ENCODE peak calls at places on chromosomes 5 and 9, in nine cellular contexts. C, S, Q, E, X, A, Y, V and B are unnamed samples.
A peak's percentile ranks its signal among the peaks of the same experiment; 100 is the strongest.

GRCh38 chr9:126692759-126693427 is 79.2 kb downstream of the LMX1B start:
- DNase-seq in C (no peak), S (no peak), Q (no peak), E (no peak), X (no peak), A (peak; percentile 38), Y (no peak), V (no peak), B (no peak)

GRCh38 chr9:129996161-129996849 is 46.7 kb downstream of the FNBP1 start:
- DNase-seq in C (no peak), S (peak; percentile 31), Q (no peak), E (no peak), X (no peak), A (no peak), Y (no peak), V (no peak), B (no peak)

GRCh38 chr5:89280103-89281037 is 397.4 kb upstream of the MEF2C start:
- DNase-seq in C (no peak), S (peak; percentile 21), Q (no peak), E (no peak), X (no peak), A (no peak), Y (no peak), V (no peak), B (no peak)

GRCh38 chr5:124593952-124594351 is 152.5 kb downstream of the ZNF608 start:
- DNase-seq in C (no peak), S (no peak), Q (no peak), E (no peak), X (no peak), A (no peak), Y (no peak), V (no peak), B (no peak)

GRCh38 chr9:120583958-120584369 is 4.0 kb upstream of the CDK5RAP2 start:
- DNase-seq in C (peak; percentile 42), S (peak; percentile 92), Q (peak; percentile 99), E (peak; percentile 70), X (peak; percentile 88), A (no peak), Y (no peak), V (no peak), B (peak; percentile 91)

GRCh38 chr5:114062940-114063867 is 298.7 kb upstream of the KCNN2 start:
- DNase-seq in C (no peak), S (no peak), Q (no peak), E (no peak), X (no peak), A (no peak), Y (no peak), V (no peak), B (no peak)

GRCh38 chr9:7368410-7369292 is 430.9 kb downstream of the DMAC1 start:
- DNase-seq in C (no peak), S (peak; percentile 97), Q (no peak), E (no peak), X (no peak), A (no peak), Y (no peak), V (no peak), B (peak; percentile 41)

GRCh38 chr9:38668791-38669466 is 48.5 kb upstream of the ANKRD18A start:
- DNase-seq in C (no peak), S (no peak), Q (no peak), E (no peak), X (no peak), A (no peak), Y (no peak), V (no peak), B (no peak)

GRCh38 chr5:179918742-179919486 is 11.2 kb upstream of the TBC1D9B start:
- DNase-seq in C (no peak), S (no peak), Q (no peak), E (no peak), X (no peak), A (peak; percentile 57), Y (no peak), V (no peak), B (no peak)

GRCh38 chr5:38602641-38603040 is 46.2 kb upstream of the LIFR start:
- DNase-seq in C (no peak), S (no peak), Q (no peak), E (no peak), X (peak; percentile 95), A (no peak), Y (no peak), V (no peak), B (no peak)

GRCh38 chr5:74054139-74054538 is 428.1 kb downstream of the ARHGEF28 start:
- DNase-seq in C (no peak), S (no peak), Q (no peak), E (no peak), X (peak; percentile 24), A (no peak), Y (no peak), V (no peak), B (no peak)

GRCh38 chr5:998975-999501 is 9.6 kb upstream of the NKD2 start:
- DNase-seq in C (no peak), S (no peak), Q (no peak), E (no peak), X (no peak), A (no peak), Y (no peak), V (no peak), B (no peak)

GRCh38 chr9:35035851-35036701 is 36.3 kb downstream of the VCP start:
- DNase-seq in C (no peak), S (peak; percentile 92), Q (no peak), E (peak; percentile 64), X (no peak), A (peak; percentile 77), Y (no peak), V (peak; percentile 73), B (no peak)

GRCh38 chr5:458547-459353 is 15.8 kb downstream of the EXOC3 start:
- DNase-seq in C (no peak), S (no peak), Q (no peak), E (peak; percentile 83), X (no peak), A (peak; percentile 40), Y (peak; percentile 42), V (no peak), B (peak; percentile 58)

GRCh38 chr9:93650448-93650847 is 74.1 kb downstream of the PHF2 start:
- DNase-seq in C (no peak), S (no peak), Q (no peak), E (no peak), X (no peak), A (peak; percentile 45), Y (no peak), V (no peak), B (no peak)

GRCh38 chr5:151825445-151825844 is 53.7 kb downstream of the G3BP1 start:
- DNase-seq in C (peak; percentile 40), S (peak; percentile 86), Q (peak; percentile 51), E (peak; percentile 46), X (peak; percentile 82), A (no peak), Y (peak; percentile 7), V (no peak), B (no peak)

GRCh38 chr9:82363236-82363635 is 374.7 kb downstream of the SPATA31D1 start:
- DNase-seq in C (no peak), S (no peak), Q (no peak), E (no peak), X (peak; percentile 46), A (no peak), Y (no peak), V (no peak), B (no peak)

GRCh38 chr9:109162652-109163051 is 4.4 kb downstream of the FRRS1L start:
- DNase-seq in C (no peak), S (no peak), Q (no peak), E (no peak), X (no peak), A (no peak), Y (no peak), V (no peak), B (no peak)

GRCh38 chr5:142845954-142846398 is 75.8 kb downstream of the ARHGAP26 start:
- DNase-seq in C (no peak), S (no peak), Q (no peak), E (no peak), X (peak; percentile 54), A (no peak), Y (no peak), V (no peak), B (no peak)

GRCh38 chr5:172102913-172103629 is 85.0 kb downstream of the STK10 start:
- DNase-seq in C (no peak), S (peak; percentile 99), Q (no peak), E (peak; percentile 55), X (peak; percentile 78), A (peak; percentile 80), Y (no peak), V (peak; percentile 49), B (peak; percentile 92)

GRCh38 chr9:108786756-108787663 is 68.8 kb downstream of the ACTL7B start:
- DNase-seq in C (no peak), S (peak; percentile 30), Q (no peak), E (no peak), X (peak; percentile 50), A (no peak), Y (no peak), V (no peak), B (peak; percentile 3)

GRCh38 chr9:127360829-127361228 is 36.1 kb upstream of the SLC2A8 start:
- DNase-seq in C (peak; percentile 62), S (peak; percentile 38), Q (peak; percentile 40), E (no peak), X (peak; percentile 89), A (no peak), Y (no peak), V (no peak), B (no peak)

GRCh38 chr5:172093559-172093958 is 87.1 kb upstream of the FBXW11 start:
- DNase-seq in C (no peak), S (no peak), Q (no peak), E (no peak), X (no peak), A (peak; percentile 64), Y (no peak), V (peak; percentile 46), B (no peak)

GRCh38 chr5:74185599-74185998 is 454.9 kb downstream of the ENC1 start:
- DNase-seq in C (no peak), S (no peak), Q (no peak), E (no peak), X (no peak), A (no peak), Y (no peak), V (no peak), B (no peak)

GRCh38 chr9:130313103-130313858 is 47.7 kb downstream of the HMCN2 start:
- DNase-seq in C (no peak), S (no peak), Q (no peak), E (no peak), X (no peak), A (no peak), Y (no peak), V (no peak), B (no peak)

GRCh38 chr5:178450121-178450631 is 140.0 kb downstream of the COL23A1 start:
- DNase-seq in C (no peak), S (no peak), Q (no peak), E (no peak), X (no peak), A (peak; percentile 36), Y (no peak), V (no peak), B (no peak)

GRCh38 chr9:132752877-132753592 is 82.8 kb downstream of the GTF3C4 start:
- DNase-seq in C (no peak), S (no peak), Q (no peak), E (no peak), X (no peak), A (peak; percentile 54), Y (no peak), V (no peak), B (no peak)

GRCh38 chr5:15834596-15835245 is 334.7 kb downstream of the FBXL7 start:
- DNase-seq in C (no peak), S (peak; percentile 68), Q (no peak), E (no peak), X (peak; percentile 34), A (no peak), Y (no peak), V (no peak), B (peak; percentile 51)